ENCODE peak calls at places on chromosome 9, in five cellular contexts. R, U, O, L and P are unnamed samples.

GRCh38 chr9:35760651-35761050 is 6.6 kb upstream of the MSMP start:
- DNase-seq in R (no peak), L (peak; percentile 86), U (no peak), O (peak; percentile 41), P (no peak)

GRCh38 chr9:123725389-123725788 is 204.5 kb downstream of the DENND1A start:
- DNase-seq in U (no peak), O (peak; percentile 13), L (no peak), R (no peak), P (no peak)

GRCh38 chr9:82894961-82895902 is 167.7 kb downstream of the RASEF start:
- DNase-seq in O (no peak), R (no peak), L (no peak), U (no peak), P (no peak)

GRCh38 chr9:137163101-137163661 is 6.7 kb downstream of the LRRC26 start:
- DNase-seq in R (no peak), U (no peak), L (peak; percentile 13), O (no peak), P (no peak)

GRCh38 chr9:79390077-79390673 is 181.6 kb upstream of the TLE4 start:
- DNase-seq in O (peak; percentile 92), U (no peak), R (no peak), L (no peak), P (no peak)

GRCh38 chr9:106376689-106377088 is 486.3 kb upstream of the ZNF462 start:
- DNase-seq in L (no peak), U (no peak), O (no peak), R (no peak), P (no peak)

GRCh38 chr9:122832194-122832593 is 3.8 kb upstream of the PDCL start:
- DNase-seq in L (no peak), U (no peak), O (no peak), R (no peak), P (no peak)

GRCh38 chr9:116174347-116174746 is 20.8 kb downstream of the PAPPA start:
- DNase-seq in U (no peak), O (peak; percentile 70), R (no peak), L (no peak), P (no peak)

GRCh38 chr9:272251-273213 is 57.9 kb downstream of the DOCK8 start:
- DNase-seq in R (peak; percentile 78), U (no peak), L (no peak), O (no peak), P (peak; percentile 60)

GRCh38 chr9:89872426-89872912 is 267.7 kb downstream of the GADD45G start:
- DNase-seq in U (no peak), O (no peak), R (no peak), L (no peak), P (no peak)

GRCh38 chr9:129283290-129283691 is 105.2 kb upstream of the IER5L start:
- DNase-seq in L (no peak), O (no peak), U (peak; percentile 5), R (no peak), P (no peak)

GRCh38 chr9:131661954-131662621 is 77.8 kb downstream of the RAPGEF1 start:
- DNase-seq in O (no peak), U (no peak), R (peak; percentile 58), L (no peak), P (no peak)

GRCh38 chr9:35954942-35955546 is 2.9 kb downstream of the OR2S2 start:
- DNase-seq in L (peak; percentile 79), O (peak; percentile 90), U (no peak), R (no peak), P (no peak)

GRCh38 chr9:20043461-20043860 is 254.6 kb upstream of the SLC24A2 start:
- DNase-seq in L (no peak), R (no peak), O (no peak), U (no peak), P (no peak)

GRCh38 chr9:100379862-100380261 is 27.1 kb upstream of the TEX10 start:
- DNase-seq in R (no peak), O (peak; percentile 77), L (peak; percentile 78), U (no peak), P (no peak)

GRCh38 chr9:20339611-20340010 is 282.7 kb downstream of the MLLT3 start:
- DNase-seq in U (no peak), O (no peak), L (no peak), R (no peak), P (no peak)

GRCh38 chr9:110979636-110980035 is 58.6 kb downstream of the LPAR1 start:
- DNase-seq in R (no peak), L (no peak), U (no peak), O (no peak), P (no peak)

GRCh38 chr9:116687762-116688160 is 656 bp downstream of the TRIM32 start:
- DNase-seq in L (no peak), R (no peak), O (no peak), U (no peak), P (no peak)

GRCh38 chr9:14813336-14814020 is 90.9 kb upstream of the CER1 start:
- DNase-seq in U (no peak), L (peak; percentile 43), O (no peak), R (no peak), P (no peak)

GRCh38 chr9:127912296-127912695 is 4.5 kb downstream of the ST6GALNAC4 start:
- DNase-seq in U (no peak), O (no peak), R (no peak), L (no peak), P (peak; percentile 81)

GRCh38 chr9:127909839-127910273 is 7.0 kb downstream of the ST6GALNAC4 start:
- DNase-seq in L (no peak), O (no peak), U (no peak), R (no peak), P (peak; percentile 69)

GRCh38 chr9:127912882-127913281 is 4.0 kb downstream of the ST6GALNAC4 start:
- DNase-seq in L (no peak), R (no peak), O (no peak), U (no peak), P (peak; percentile 77)

GRCh38 chr9:127908660-127908926 is 8.2 kb downstream of the ST6GALNAC4 start:
- DNase-seq in L (no peak), R (no peak), U (no peak), O (no peak), P (no peak)

DNA sequence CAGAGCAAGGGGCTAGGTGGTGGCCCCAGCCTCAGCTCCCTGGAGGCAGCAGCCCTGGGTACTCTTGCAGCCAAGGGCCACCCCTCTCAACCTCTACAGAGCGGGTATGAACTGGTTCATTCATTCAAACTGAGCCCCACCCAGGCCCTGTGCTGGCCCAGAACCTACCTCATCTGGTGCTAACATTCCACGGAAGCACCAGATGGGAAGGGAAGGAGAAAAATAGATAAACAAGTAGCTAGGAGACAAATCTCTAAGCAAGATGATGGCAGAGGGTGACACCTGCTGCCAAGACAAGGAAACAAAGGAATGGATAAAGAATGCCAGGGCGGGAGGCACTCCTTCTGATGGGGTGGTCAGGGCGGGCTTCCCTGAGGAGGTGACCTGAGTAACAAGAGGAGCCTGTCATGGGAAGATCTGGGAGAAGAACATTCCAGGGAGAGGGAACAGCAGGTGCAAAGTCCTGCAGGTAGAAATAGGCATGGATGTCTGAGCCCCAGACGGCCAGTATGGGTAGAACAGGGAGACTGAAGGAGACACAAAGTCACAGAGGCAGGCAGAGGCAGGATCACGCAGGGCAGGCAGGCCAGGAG is 6.1 kb downstream of the ST6GALNAC4 start:
- DNase-seq in U (no peak), R (no peak), L (no peak), O (peak; percentile 47), P (no peak)
- TF ChIP-seq CTCF in U (peak; percentile 34), R (peak; percentile 17), L (peak; percentile 28), O (peak; percentile 37), P (no peak)

GRCh38 chr9:133711428-133712220 is 26.5 kb downstream of the SARDH start:
- DNase-seq in L (peak; percentile 90), O (peak; percentile 85), U (no peak), R (no peak), P (peak; percentile 32)
- H3K27me3 ChIP-seq in L (no peaks in the 10 kb centered on the region), O (no peaks in the 10 kb centered on the region), U (no peaks in the 10 kb centered on the region), R (no peaks in the 10 kb centered on the region), P (no peaks in the 10 kb centered on the region)

GRCh38 chr9:37033141-37033540 is 927 bp downstream of the PAX5 start:
- DNase-seq in O (no peak), L (no peak), R (no peak), U (no peak), P (no peak)

GRCh38 chr9:37034938-37035471 is 937 bp upstream of the PAX5 start:
- DNase-seq in O (no peak), L (no peak), R (no peak), U (no peak), P (no peak)

GRCh38 chr9:37035472-37036236 is 1.6 kb upstream of the PAX5 start:
- DNase-seq in U (no peak), R (no peak), O (no peak), L (no peak), P (no peak)

GRCh38 chr9:37033753-37034319 is at the start of gene PAX5:
- DNase-seq in R (no peak), L (no peak), U (no peak), O (no peak), P (no peak)

GRCh38 chr9:37034320-37034937 is 361 bp upstream of the PAX5 start:
- DNase-seq in O (no peak), R (no peak), L (no peak), U (no peak), P (no peak)
- H3K4me3 ChIP-seq in O (no peak overlapping the region), R (peak overlapping the region; percentile 27), L (no peak overlapping the region), U (no peak overlapping the region), P (peak overlapping the region; percentile 16)

GRCh38 chr9:87076825-87077224 is 129.5 kb upstream of the GAS1 start:
- DNase-seq in U (no peak), R (no peak), L (no peak), O (peak; percentile 17), P (no peak)

GRCh38 chr9:87080512-87081225 is 133.4 kb upstream of the GAS1 start:
- DNase-seq in O (no peak), R (no peak), L (no peak), U (no peak), P (no peak)

GRCh38 chr9:87071473-87071872 is 124.2 kb upstream of the GAS1 start:
- DNase-seq in R (no peak), L (no peak), U (no peak), O (no peak), P (no peak)

GRCh38 chr9:87077986-87078385 is 130.7 kb upstream of the GAS1 start:
- DNase-seq in L (no peak), U (no peak), O (no peak), R (no peak), P (no peak)

DNA sequence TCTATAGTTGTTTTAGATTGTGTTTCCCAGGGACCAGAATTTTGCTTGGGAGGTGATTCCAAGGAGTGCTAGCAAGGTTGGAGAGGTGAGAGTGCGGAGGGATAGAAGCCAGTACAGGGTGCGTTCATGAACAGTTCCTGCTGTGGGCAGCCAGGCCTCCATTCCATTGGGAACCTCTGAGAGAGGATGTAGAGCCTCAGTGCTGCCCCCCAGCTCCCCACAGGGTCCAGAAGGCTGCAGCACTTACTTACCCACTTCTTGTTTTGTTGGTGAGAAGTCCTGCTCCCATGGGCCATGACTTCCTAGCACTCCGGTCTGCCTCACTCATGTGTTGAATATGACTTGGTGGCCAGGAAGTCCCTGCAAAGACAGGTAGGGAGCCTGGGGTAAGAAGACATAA is 128.2 kb upstream of the GAS1 start:
- DNase-seq in R (no peak), L (no peak), O (no peak), U (no peak), P (no peak)
- TF ChIP-seq CTCF in R (no peak), L (peak; percentile 17), O (no peak), U (no peak), P (no peak)